ENCODE peak calls at places on chromosome 22, in eight cellular contexts. One of them, this sample, is unnamed.
A peak's percentile ranks its signal among the peaks of the same experiment; 100 is the strongest.

GRCh38 chr22:23598805-23599518 is 18.9 kb upstream of the IGLL1 start:
- DNase-seq in stimulated activated CD4-positive, alpha-beta T cell treated with anti-CD3 and anti-CD28 coated beads, Interleukin-12 subunit alpha, Interleukin-12 subunit beta, amount 100 ng/mL, for 48 hours: no peak
- DNase-seq in WTC11: no peak
- DNase-seq in GM10248: no peak
- DNase-seq in fibroblast of mammary gland: no peak
- DNase-seq in naive B cell: no peak
- DNase-seq in NCI-H510A: no peak
- DNase-seq in effector CD4-positive, alpha-beta T cell: no peak
- DNase-seq in this sample: no peak

GRCh38 chr22:42207918-42208317 is 62.5 kb downstream of the TCF20 start:
- DNase-seq in naive B cell: no peak
- DNase-seq in stimulated activated CD4-positive, alpha-beta T cell treated with anti-CD3 and anti-CD28 coated beads, Interleukin-12 subunit alpha, Interleukin-12 subunit beta, amount 100 ng/mL, for 48 hours: no peak
- DNase-seq in NCI-H510A: no peak
- DNase-seq in GM10248: no peak
- DNase-seq in WTC11: no peak
- DNase-seq in effector CD4-positive, alpha-beta T cell: no peak
- DNase-seq in fibroblast of mammary gland: no peak
- DNase-seq in this sample: no peak

GRCh38 chr22:36660931-36661330 is 42.6 kb downstream of the CACNG2 start:
- DNase-seq in effector CD4-positive, alpha-beta T cell: no peak
- DNase-seq in fibroblast of mammary gland: no peak
- DNase-seq in WTC11: no peak
- DNase-seq in NCI-H510A: no peak
- DNase-seq in naive B cell: no peak
- DNase-seq in stimulated activated CD4-positive, alpha-beta T cell treated with anti-CD3 and anti-CD28 coated beads, Interleukin-12 subunit alpha, Interleukin-12 subunit beta, amount 100 ng/mL, for 48 hours: no peak
- DNase-seq in GM10248: no peak
- DNase-seq in this sample: no peak

GRCh38 chr22:46864314-46865051 is 102.0 kb downstream of the TBC1D22A start:
- DNase-seq in GM10248: no peak
- DNase-seq in effector CD4-positive, alpha-beta T cell: no peak
- DNase-seq in fibroblast of mammary gland: no peak
- DNase-seq in stimulated activated CD4-positive, alpha-beta T cell treated with anti-CD3 and anti-CD28 coated beads, Interleukin-12 subunit alpha, Interleukin-12 subunit beta, amount 100 ng/mL, for 48 hours: no peak
- DNase-seq in NCI-H510A: no peak
- DNase-seq in naive B cell: no peak
- DNase-seq in WTC11: no peak
- DNase-seq in this sample: no peak

GRCh38 chr22:41943661-41944209 is 3.2 kb downstream of the CENPM start:
- DNase-seq in stimulated activated CD4-positive, alpha-beta T cell treated with anti-CD3 and anti-CD28 coated beads, Interleukin-12 subunit alpha, Interleukin-12 subunit beta, amount 100 ng/mL, for 48 hours: no peak
- DNase-seq in WTC11: no peak
- DNase-seq in fibroblast of mammary gland: peak; percentile 36
- DNase-seq in effector CD4-positive, alpha-beta T cell: no peak
- DNase-seq in GM10248: no peak
- DNase-seq in NCI-H510A: no peak
- DNase-seq in naive B cell: no peak
- DNase-seq in this sample: no peak

GRCh38 chr22:44947846-44948245 is 62.0 kb downstream of the PHF21B start:
- DNase-seq in fibroblast of mammary gland: no peak
- DNase-seq in NCI-H510A: no peak
- DNase-seq in stimulated activated CD4-positive, alpha-beta T cell treated with anti-CD3 and anti-CD28 coated beads, Interleukin-12 subunit alpha, Interleukin-12 subunit beta, amount 100 ng/mL, for 48 hours: no peak
- DNase-seq in GM10248: no peak
- DNase-seq in effector CD4-positive, alpha-beta T cell: no peak
- DNase-seq in naive B cell: no peak
- DNase-seq in WTC11: no peak
- DNase-seq in this sample: no peak

GRCh38 chr22:46033256-46034200 is 56.6 kb upstream of the WNT7B start:
- DNase-seq in fibroblast of mammary gland: peak; percentile 77
- DNase-seq in GM10248: no peak
- DNase-seq in WTC11: peak; percentile 1
- DNase-seq in naive B cell: no peak
- DNase-seq in NCI-H510A: no peak
- DNase-seq in effector CD4-positive, alpha-beta T cell: no peak
- DNase-seq in stimulated activated CD4-positive, alpha-beta T cell treated with anti-CD3 and anti-CD28 coated beads, Interleukin-12 subunit alpha, Interleukin-12 subunit beta, amount 100 ng/mL, for 48 hours: no peak
- DNase-seq in this sample: no peak

GRCh38 chr22:41984006-41984405 is 14.6 kb upstream of the WBP2NL start:
- DNase-seq in effector CD4-positive, alpha-beta T cell: no peak
- DNase-seq in fibroblast of mammary gland: no peak
- DNase-seq in naive B cell: no peak
- DNase-seq in GM10248: no peak
- DNase-seq in stimulated activated CD4-positive, alpha-beta T cell treated with anti-CD3 and anti-CD28 coated beads, Interleukin-12 subunit alpha, Interleukin-12 subunit beta, amount 100 ng/mL, for 48 hours: no peak
- DNase-seq in WTC11: no peak
- DNase-seq in NCI-H510A: no peak
- DNase-seq in this sample: no peak

GRCh38 chr22:20273720-20274119 is 5.6 kb upstream of the RTN4R start:
- DNase-seq in GM10248: no peak
- DNase-seq in NCI-H510A: no peak
- DNase-seq in effector CD4-positive, alpha-beta T cell: no peak
- DNase-seq in fibroblast of mammary gland: no peak
- DNase-seq in naive B cell: no peak
- DNase-seq in WTC11: no peak
- DNase-seq in stimulated activated CD4-positive, alpha-beta T cell treated with anti-CD3 and anti-CD28 coated beads, Interleukin-12 subunit alpha, Interleukin-12 subunit beta, amount 100 ng/mL, for 48 hours: no peak
- DNase-seq in this sample: no peak

GRCh38 chr22:36439481-36440271 is 41.8 kb downstream of the TXN2 start:
- DNase-seq in fibroblast of mammary gland: peak; percentile 95
- DNase-seq in GM10248: no peak
- DNase-seq in NCI-H510A: no peak
- DNase-seq in effector CD4-positive, alpha-beta T cell: no peak
- DNase-seq in stimulated activated CD4-positive, alpha-beta T cell treated with anti-CD3 and anti-CD28 coated beads, Interleukin-12 subunit alpha, Interleukin-12 subunit beta, amount 100 ng/mL, for 48 hours: no peak
- DNase-seq in WTC11: no peak
- DNase-seq in naive B cell: no peak
- DNase-seq in this sample: no peak

GRCh38 chr22:24444729-24445466 is 17.5 kb downstream of the ADORA2A start:
- DNase-seq in fibroblast of mammary gland: no peak
- DNase-seq in WTC11: no peak
- DNase-seq in effector CD4-positive, alpha-beta T cell: no peak
- DNase-seq in GM10248: no peak
- DNase-seq in NCI-H510A: no peak
- DNase-seq in stimulated activated CD4-positive, alpha-beta T cell treated with anti-CD3 and anti-CD28 coated beads, Interleukin-12 subunit alpha, Interleukin-12 subunit beta, amount 100 ng/mL, for 48 hours: no peak
- DNase-seq in naive B cell: no peak
- DNase-seq in this sample: no peak

GRCh38 chr22:23144926-23145906 is at the start of gene RAB36:
- DNase-seq in stimulated activated CD4-positive, alpha-beta T cell treated with anti-CD3 and anti-CD28 coated beads, Interleukin-12 subunit alpha, Interleukin-12 subunit beta, amount 100 ng/mL, for 48 hours: peak; percentile 85
- DNase-seq in NCI-H510A: peak; percentile 98
- DNase-seq in effector CD4-positive, alpha-beta T cell: peak; percentile 91
- DNase-seq in WTC11: peak; percentile 100
- DNase-seq in fibroblast of mammary gland: peak; percentile 98
- DNase-seq in GM10248: peak; percentile 84
- DNase-seq in naive B cell: peak; percentile 91
- DNase-seq in this sample: peak; percentile 89

GRCh38 chr22:44085743-44086741 is 61.9 kb downstream of the PARVB start:
- DNase-seq in naive B cell: peak; percentile 51
- DNase-seq in stimulated activated CD4-positive, alpha-beta T cell treated with anti-CD3 and anti-CD28 coated beads, Interleukin-12 subunit alpha, Interleukin-12 subunit beta, amount 100 ng/mL, for 48 hours: no peak
- DNase-seq in fibroblast of mammary gland: peak; percentile 73
- DNase-seq in WTC11: peak; percentile 24
- DNase-seq in effector CD4-positive, alpha-beta T cell: no peak
- DNase-seq in NCI-H510A: peak; percentile 64
- DNase-seq in GM10248: peak; percentile 68
- DNase-seq in this sample: peak; percentile 78

GRCh38 chr22:20904008-20904979 is 12.9 kb upstream of the CRKL start:
- DNase-seq in effector CD4-positive, alpha-beta T cell: no peak
- DNase-seq in WTC11: no peak
- DNase-seq in fibroblast of mammary gland: peak; percentile 99
- DNase-seq in naive B cell: no peak
- DNase-seq in NCI-H510A: no peak
- DNase-seq in GM10248: no peak
- DNase-seq in stimulated activated CD4-positive, alpha-beta T cell treated with anti-CD3 and anti-CD28 coated beads, Interleukin-12 subunit alpha, Interleukin-12 subunit beta, amount 100 ng/mL, for 48 hours: no peak
- DNase-seq in this sample: no peak